ENCODE peak calls at places on chromosomes 16 and 17, in seven cellular contexts. W is uterus, C is breast epithelium, G is fibroblast of lung, N is AG10803, L is fibroblast of the aortic adventitia, H is bronchial epithelial cell. A is an unnamed sample.
A peak's percentile ranks its signal among the peaks of the same experiment; 100 is the strongest.

GRCh38 chr16:67526149-67526732 is 2.4 kb upstream of the RIPOR1 start:
- DNase-seq in H (peak; percentile 86), N (no peak), C (no peak), W (no peak), L (peak; percentile 53), G (no peak), A (peak; percentile 1)

GRCh38 chr16:11407047-11407982 is 62.1 kb downstream of the RMI2 start:
- DNase-seq in N (peak; percentile 67), L (peak; percentile 74), G (peak; percentile 76), C (peak; percentile 49), W (peak; percentile 60), H (peak; percentile 59), A (peak; percentile 87)

GRCh38 chr17:6184508-6184907 is 114.3 kb downstream of the WSCD1 start:
- DNase-seq in N (no peak), L (no peak), W (no peak), C (no peak), G (no peak), H (no peak), A (no peak)

GRCh38 chr16:396605-397004 is 394 bp upstream of the NME4 start:
- DNase-seq in W (peak; percentile 58), H (peak; percentile 18), G (peak; percentile 42), L (peak; percentile 43), C (no peak), N (no peak), A (peak; percentile 41)

GRCh38 chr16:66357523-66357928 is 9.0 kb upstream of the CDH5 start:
- DNase-seq in G (peak; percentile 85), L (peak; percentile 91), C (peak; percentile 56), H (peak; percentile 84), N (peak; percentile 83), W (peak; percentile 31), A (peak; percentile 56)

GRCh38 chr17:5499790-5500189 is 13.4 kb downstream of the MIS12 start:
- DNase-seq in L (no peak), W (peak; percentile 24), G (no peak), H (no peak), C (no peak), N (no peak), A (peak; percentile 37)

GRCh38 chr17:45645330-45645729 is 138.8 kb upstream of the CRHR1 start:
- DNase-seq in W (no peak), C (no peak), N (no peak), G (no peak), H (no peak), L (no peak), A (no peak)

GRCh38 chr17:50426814-50427787 is 1.1 kb downstream of the ACSF2 start:
- DNase-seq in L (peak; percentile 34), N (peak; percentile 30), W (no peak), G (peak; percentile 35), C (no peak), H (peak; percentile 42), A (peak; percentile 57)

GRCh38 chr17:78664476-78665384 is 87.5 kb upstream of the DNAH17 start:
- DNase-seq in W (no peak), G (peak; percentile 37), C (no peak), L (no peak), N (no peak), H (no peak), A (peak; percentile 55)

GRCh38 chr17:67891481-67892119 is 66.3 kb downstream of the BPTF start:
- DNase-seq in W (no peak), C (no peak), L (peak; percentile 72), N (peak; percentile 68), G (peak; percentile 67), H (peak; percentile 63), A (peak; percentile 64)

GRCh38 chr16:17538942-17539341 is 68.2 kb upstream of the XYLT1 start:
- DNase-seq in G (peak; percentile 9), H (no peak), N (no peak), C (no peak), W (no peak), L (no peak), A (no peak)

GRCh38 chr16:17106243-17106791 is 364.4 kb downstream of the XYLT1 start:
- DNase-seq in L (no peak), W (no peak), C (no peak), H (no peak), N (no peak), G (no peak), A (no peak)

GRCh38 chr16:14303182-14303618 is 232.1 kb downstream of the MRTFB start:
- DNase-seq in L (peak; percentile 45), H (no peak), C (no peak), G (peak; percentile 34), N (no peak), W (no peak), A (peak; percentile 43)

GRCh38 chr16:89071686-89072182 is 21.9 kb upstream of the ACSF3 start:
- DNase-seq in C (no peak), W (no peak), L (no peak), H (no peak), G (no peak), N (no peak), A (no peak)

GRCh38 chr17:65583921-65584603 is 22.6 kb upstream of the AXIN2 start:
- DNase-seq in W (no peak), H (no peak), L (no peak), G (no peak), N (no peak), C (no peak), A (no peak)

GRCh38 chr17:3956983-3957382 is 7.3 kb downstream of the ATP2A3 start:
- DNase-seq in G (no peak), W (no peak), L (no peak), C (no peak), H (no peak), N (no peak), A (no peak)

GRCh38 chr16:61792194-61792904 is 243.9 kb downstream of the CDH8 start:
- DNase-seq in W (no peak), C (no peak), H (peak; percentile 32), L (peak; percentile 0), G (peak; percentile 10), N (peak; percentile 96), A (peak; percentile 54)

GRCh38 chr17:30961213-30962188 is 9.3 kb upstream of the RNF135 start:
- DNase-seq in H (peak; percentile 17), L (peak; percentile 29), G (no peak), C (no peak), W (no peak), N (peak; percentile 40), A (no peak)

GRCh38 chr17:72592242-72592966 is 471.6 kb downstream of the SOX9 start:
- DNase-seq in H (peak; percentile 62), W (peak; percentile 16), L (peak; percentile 79), C (peak; percentile 32), G (peak; percentile 86), N (peak; percentile 81), A (peak; percentile 94)

GRCh38 chr17:59754547-59754946 is 47.1 kb downstream of the VMP1 start:
- DNase-seq in G (peak; percentile 96), W (no peak), C (no peak), L (peak; percentile 93), H (peak; percentile 98), N (peak; percentile 96), A (peak; percentile 89)

GRCh38 chr16:77793417-77793816 is 5.1 kb downstream of the VAT1L start:
- DNase-seq in H (no peak), L (no peak), G (no peak), W (no peak), N (no peak), C (no peak), A (no peak)

GRCh38 chr16:68082596-68083238 is 2.5 kb upstream of the NFATC3 start:
- DNase-seq in G (no peak), H (no peak), L (no peak), C (no peak), N (no peak), W (no peak), A (no peak)

GRCh38 chr16:3623642-3624041 is 12.2 kb upstream of the SLX4 start:
- DNase-seq in L (no peak), G (no peak), H (no peak), N (no peak), C (no peak), W (no peak), A (no peak)

GRCh38 chr16:3625331-3625730 is 13.9 kb upstream of the SLX4 start:
- DNase-seq in G (no peak), L (no peak), H (no peak), C (no peak), W (no peak), N (no peak), A (no peak)

GRCh38 chr16:3625911-3626732 is 14.7 kb upstream of the SLX4 start:
- DNase-seq in W (no peak), G (no peak), C (no peak), N (peak; percentile 34), H (peak; percentile 12), L (peak; percentile 47), A (no peak)
- H3K4me3 ChIP-seq in W (no peak overlapping the region), G (no peak overlapping the region), C (no peak overlapping the region), N (no peak overlapping the region), H (no peak overlapping the region), L (no peak overlapping the region), A (no peak overlapping the region)

DNA sequence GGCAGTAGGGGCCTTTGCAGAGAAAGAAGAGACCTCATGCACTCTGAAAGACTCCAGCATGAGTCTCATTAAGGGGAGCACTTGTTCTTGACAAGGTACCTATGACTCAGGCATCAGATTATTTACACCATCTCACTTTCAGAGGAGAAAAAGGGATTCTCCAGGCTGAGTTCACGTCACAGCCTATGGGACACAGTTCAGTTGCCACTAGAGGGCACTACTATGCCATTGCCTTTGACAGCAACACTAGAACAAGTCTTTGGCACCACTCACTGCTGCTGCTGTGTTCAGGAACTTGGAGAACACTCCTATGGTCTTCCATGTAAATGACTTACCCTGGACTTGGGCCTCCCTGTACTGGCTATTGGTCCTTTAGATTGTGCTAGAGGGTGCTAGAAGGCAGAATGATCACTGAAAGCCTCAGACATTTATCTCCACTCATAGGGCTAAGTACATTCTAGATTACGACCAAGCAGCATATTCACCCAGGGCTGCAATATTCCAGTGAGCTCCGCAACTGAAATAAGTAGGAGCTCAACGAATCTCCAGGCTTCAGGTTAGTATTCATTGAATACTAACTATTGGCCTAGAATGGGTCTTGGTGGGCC is 225.1 kb upstream of the CA10 start:
- DNase-seq in G (peak; percentile 1), W (no peak), N (no peak), C (peak; percentile 25), L (no peak), H (peak; percentile 71), A (no peak)
- TF ChIP-seq CTCF in G (no peak), W (no peak), N (no peak), C (peak; percentile 33), L (no peak), H (peak; percentile 77), A (no peak)

GRCh38 chr17:9644910-9645751 is at the start of gene USP43:
- DNase-seq in C (peak; percentile 27), N (peak; percentile 12), G (no peak), L (no peak), H (peak; percentile 64), W (no peak), A (no peak)
- H3K4me3 ChIP-seq in C (peak within 1 kb of the TSS; percentile 33), N (peak within 1 kb of the TSS; percentile 60), G (peak within 1 kb of the TSS; percentile 44), L (no peak within 1 kb of the TSS), H (peak within 1 kb of the TSS; percentile 62), W (peak within 1 kb of the TSS; percentile 22), A (peak within 1 kb of the TSS; percentile 65)

GRCh38 chr17:16353702-16354174 is 469 bp upstream of the CENPV start:
- DNase-seq in L (no peak), W (no peak), C (no peak), H (no peak), G (no peak), N (no peak), A (no peak)

GRCh38 chr17:16354585-16354984 is 1.3 kb upstream of the CENPV start:
- DNase-seq in H (no peak), N (no peak), W (no peak), C (no peak), L (no peak), G (no peak), A (no peak)

GRCh38 chr17:16351831-16352230 is 1.4 kb downstream of the CENPV start:
- DNase-seq in N (peak; percentile 44), C (no peak), G (peak; percentile 54), H (peak; percentile 27), L (peak; percentile 56), W (no peak), A (peak; percentile 69)

GRCh38 chr17:16352303-16352837 is 899 bp downstream of the CENPV start:
- DNase-seq in W (peak; percentile 31), C (no peak), H (no peak), L (peak; percentile 27), N (peak; percentile 16), G (peak; percentile 36), A (peak; percentile 24)

GRCh38 chr17:16352838-16353701 is at the start of gene CENPV:
- DNase-seq in W (peak; percentile 48), H (no peak), G (peak; percentile 32), L (peak; percentile 16), N (peak; percentile 17), C (no peak), A (peak; percentile 77)
- TF ChIP-seq CTCF in W (no peak), H (peak; percentile 3), G (no peak), L (peak; percentile 5), N (no peak), C (no peak), A (no peak)

A was measured in foreskin fibroblast.